ENCODE peak calls at places on chromosomes 6 and 20, in ten cellular contexts. One of them, this sample, is unnamed.

GRCh38 chr6:105601541-105602174 is 198.8 kb upstream of the PREP start:
- DNase-seq in pulmonary artery endothelial cell: no peak
- DNase-seq in cardiac muscle cell: no peak
- DNase-seq in iPS-NIHi11: no peak
- DNase-seq in posterior vena cava: peak; percentile 85
- DNase-seq in colonic mucosa: peak; percentile 44
- DNase-seq in activated naive CD4-positive, alpha-beta T cell treated with anti-CD3 and anti-CD28 coated beads, Interleukin-2, amount 10 ng/mL, durations not matched to agents 7 days and 5 days: no peak
- DNase-seq in endothelial cell: no peak
- DNase-seq in breast epithelium: peak; percentile 52
- DNase-seq in H4: peak; percentile 95
- DNase-seq in this sample: no peak

GRCh38 chr6:45200510-45200909 is 127.6 kb upstream of the RUNX2 start:
- DNase-seq in pulmonary artery endothelial cell: no peak
- DNase-seq in cardiac muscle cell: no peak
- DNase-seq in iPS-NIHi11: no peak
- DNase-seq in posterior vena cava: no peak
- DNase-seq in colonic mucosa: no peak
- DNase-seq in activated naive CD4-positive, alpha-beta T cell treated with anti-CD3 and anti-CD28 coated beads, Interleukin-2, amount 10 ng/mL, durations not matched to agents 7 days and 5 days: no peak
- DNase-seq in endothelial cell: no peak
- DNase-seq in breast epithelium: no peak
- DNase-seq in H4: no peak
- DNase-seq in this sample: no peak

GRCh38 chr20:21820045-21820444 is 114.6 kb downstream of the PAX1 start:
- DNase-seq in pulmonary artery endothelial cell: no peak
- DNase-seq in cardiac muscle cell: no peak
- DNase-seq in iPS-NIHi11: no peak
- DNase-seq in posterior vena cava: no peak
- DNase-seq in colonic mucosa: no peak
- DNase-seq in activated naive CD4-positive, alpha-beta T cell treated with anti-CD3 and anti-CD28 coated beads, Interleukin-2, amount 10 ng/mL, durations not matched to agents 7 days and 5 days: no peak
- DNase-seq in endothelial cell: no peak
- DNase-seq in breast epithelium: no peak
- DNase-seq in H4: no peak
- DNase-seq in this sample: no peak

GRCh38 chr20:38805502-38805957 is at the start of gene PPP1R16B:
- DNase-seq in pulmonary artery endothelial cell: no peak
- DNase-seq in cardiac muscle cell: peak; percentile 76
- DNase-seq in iPS-NIHi11: peak; percentile 82
- DNase-seq in posterior vena cava: peak; percentile 85
- DNase-seq in colonic mucosa: peak; percentile 38
- DNase-seq in activated naive CD4-positive, alpha-beta T cell treated with anti-CD3 and anti-CD28 coated beads, Interleukin-2, amount 10 ng/mL, durations not matched to agents 7 days and 5 days: peak; percentile 89
- DNase-seq in endothelial cell: peak; percentile 77
- DNase-seq in breast epithelium: no peak
- DNase-seq in H4: no peak
- DNase-seq in this sample: peak; percentile 80

GRCh38 chr6:137776256-137776655 is 90.8 kb upstream of the TNFAIP3 start:
- DNase-seq in pulmonary artery endothelial cell: no peak
- DNase-seq in cardiac muscle cell: no peak
- DNase-seq in iPS-NIHi11: no peak
- DNase-seq in posterior vena cava: no peak
- DNase-seq in colonic mucosa: no peak
- DNase-seq in activated naive CD4-positive, alpha-beta T cell treated with anti-CD3 and anti-CD28 coated beads, Interleukin-2, amount 10 ng/mL, durations not matched to agents 7 days and 5 days: no peak
- DNase-seq in endothelial cell: no peak
- DNase-seq in breast epithelium: no peak
- DNase-seq in H4: no peak
- DNase-seq in this sample: no peak

GRCh38 chr20:62936996-62937352 is 973 bp upstream of the GID8 start:
- DNase-seq in pulmonary artery endothelial cell: no peak
- DNase-seq in cardiac muscle cell: no peak
- DNase-seq in iPS-NIHi11: no peak
- DNase-seq in posterior vena cava: no peak
- DNase-seq in colonic mucosa: no peak
- DNase-seq in activated naive CD4-positive, alpha-beta T cell treated with anti-CD3 and anti-CD28 coated beads, Interleukin-2, amount 10 ng/mL, durations not matched to agents 7 days and 5 days: no peak
- DNase-seq in endothelial cell: no peak
- DNase-seq in breast epithelium: no peak
- DNase-seq in H4: no peak
- DNase-seq in this sample: no peak

GRCh38 chr6:163900570-163900969 is 486.1 kb downstream of the QKI start:
- DNase-seq in pulmonary artery endothelial cell: no peak
- DNase-seq in cardiac muscle cell: no peak
- DNase-seq in iPS-NIHi11: no peak
- DNase-seq in posterior vena cava: no peak
- DNase-seq in colonic mucosa: no peak
- DNase-seq in activated naive CD4-positive, alpha-beta T cell treated with anti-CD3 and anti-CD28 coated beads, Interleukin-2, amount 10 ng/mL, durations not matched to agents 7 days and 5 days: no peak
- DNase-seq in endothelial cell: no peak
- DNase-seq in breast epithelium: no peak
- DNase-seq in H4: no peak
- DNase-seq in this sample: no peak

GRCh38 chr6:54238407-54238806 is 69.8 kb upstream of the TINAG start:
- DNase-seq in pulmonary artery endothelial cell: peak; percentile 60
- DNase-seq in cardiac muscle cell: peak; percentile 23
- DNase-seq in iPS-NIHi11: no peak
- DNase-seq in posterior vena cava: no peak
- DNase-seq in colonic mucosa: no peak
- DNase-seq in activated naive CD4-positive, alpha-beta T cell treated with anti-CD3 and anti-CD28 coated beads, Interleukin-2, amount 10 ng/mL, durations not matched to agents 7 days and 5 days: no peak
- DNase-seq in endothelial cell: no peak
- DNase-seq in breast epithelium: no peak
- DNase-seq in H4: no peak
- DNase-seq in this sample: no peak

GRCh38 chr6:114559419-114559818 is 216.6 kb upstream of the HS3ST5 start:
- DNase-seq in pulmonary artery endothelial cell: no peak
- DNase-seq in cardiac muscle cell: no peak
- DNase-seq in iPS-NIHi11: no peak
- DNase-seq in posterior vena cava: no peak
- DNase-seq in colonic mucosa: no peak
- DNase-seq in activated naive CD4-positive, alpha-beta T cell treated with anti-CD3 and anti-CD28 coated beads, Interleukin-2, amount 10 ng/mL, durations not matched to agents 7 days and 5 days: no peak
- DNase-seq in endothelial cell: no peak
- DNase-seq in breast epithelium: no peak
- DNase-seq in H4: no peak
- DNase-seq in this sample: no peak

GRCh38 chr6:169917153-169917552 is 165.7 kb downstream of the ERMARD start:
- DNase-seq in pulmonary artery endothelial cell: no peak
- DNase-seq in cardiac muscle cell: no peak
- DNase-seq in iPS-NIHi11: no peak
- DNase-seq in posterior vena cava: no peak
- DNase-seq in colonic mucosa: no peak
- DNase-seq in activated naive CD4-positive, alpha-beta T cell treated with anti-CD3 and anti-CD28 coated beads, Interleukin-2, amount 10 ng/mL, durations not matched to agents 7 days and 5 days: no peak
- DNase-seq in endothelial cell: no peak
- DNase-seq in breast epithelium: no peak
- DNase-seq in H4: no peak
- DNase-seq in this sample: no peak

GRCh38 chr6:75386050-75386770 is 101.6 kb upstream of the TMEM30A start:
- DNase-seq in pulmonary artery endothelial cell: no peak
- DNase-seq in cardiac muscle cell: no peak
- DNase-seq in iPS-NIHi11: no peak
- DNase-seq in posterior vena cava: no peak
- DNase-seq in colonic mucosa: no peak
- DNase-seq in activated naive CD4-positive, alpha-beta T cell treated with anti-CD3 and anti-CD28 coated beads, Interleukin-2, amount 10 ng/mL, durations not matched to agents 7 days and 5 days: no peak
- DNase-seq in endothelial cell: no peak
- DNase-seq in breast epithelium: no peak
- DNase-seq in H4: no peak
- DNase-seq in this sample: no peak

GRCh38 chr6:170101281-170102035 is 189.4 kb downstream of the DLL1 start:
- DNase-seq in pulmonary artery endothelial cell: no peak
- DNase-seq in cardiac muscle cell: no peak
- DNase-seq in iPS-NIHi11: peak; percentile 15
- DNase-seq in posterior vena cava: peak; percentile 67
- DNase-seq in colonic mucosa: no peak
- DNase-seq in activated naive CD4-positive, alpha-beta T cell treated with anti-CD3 and anti-CD28 coated beads, Interleukin-2, amount 10 ng/mL, durations not matched to agents 7 days and 5 days: peak; percentile 13
- DNase-seq in endothelial cell: peak; percentile 1
- DNase-seq in breast epithelium: peak; percentile 48
- DNase-seq in H4: no peak
- DNase-seq in this sample: no peak

GRCh38 chr6:4450237-4450636 is 314.9 kb upstream of the ECI2 start:
- DNase-seq in pulmonary artery endothelial cell: no peak
- DNase-seq in cardiac muscle cell: no peak
- DNase-seq in iPS-NIHi11: no peak
- DNase-seq in posterior vena cava: no peak
- DNase-seq in colonic mucosa: no peak
- DNase-seq in activated naive CD4-positive, alpha-beta T cell treated with anti-CD3 and anti-CD28 coated beads, Interleukin-2, amount 10 ng/mL, durations not matched to agents 7 days and 5 days: no peak
- DNase-seq in endothelial cell: no peak
- DNase-seq in breast epithelium: no peak
- DNase-seq in H4: no peak
- DNase-seq in this sample: no peak

GRCh38 chr20:32282461-32282860 is 5.0 kb downstream of the KIF3B start:
- DNase-seq in pulmonary artery endothelial cell: no peak
- DNase-seq in cardiac muscle cell: no peak
- DNase-seq in iPS-NIHi11: no peak
- DNase-seq in posterior vena cava: no peak
- DNase-seq in colonic mucosa: no peak
- DNase-seq in activated naive CD4-positive, alpha-beta T cell treated with anti-CD3 and anti-CD28 coated beads, Interleukin-2, amount 10 ng/mL, durations not matched to agents 7 days and 5 days: no peak
- DNase-seq in endothelial cell: no peak
- DNase-seq in breast epithelium: no peak
- DNase-seq in H4: no peak
- DNase-seq in this sample: no peak

GRCh38 chr6:31729979-31730630 is 1.0 kb upstream of the DDAH2 start:
- DNase-seq in pulmonary artery endothelial cell: peak; percentile 80
- DNase-seq in cardiac muscle cell: peak; percentile 97
- DNase-seq in iPS-NIHi11: peak; percentile 88
- DNase-seq in posterior vena cava: peak; percentile 97
- DNase-seq in colonic mucosa: peak; percentile 92
- DNase-seq in activated naive CD4-positive, alpha-beta T cell treated with anti-CD3 and anti-CD28 coated beads, Interleukin-2, amount 10 ng/mL, durations not matched to agents 7 days and 5 days: peak; percentile 74
- DNase-seq in endothelial cell: peak; percentile 92
- DNase-seq in breast epithelium: peak; percentile 73
- DNase-seq in H4: peak; percentile 78
- DNase-seq in this sample: peak; percentile 62

GRCh38 chr20:45407067-45407745 is 883 bp upstream of the DBNDD2 start:
- DNase-seq in pulmonary artery endothelial cell: no peak
- DNase-seq in cardiac muscle cell: peak; percentile 82
- DNase-seq in iPS-NIHi11: peak; percentile 66
- DNase-seq in posterior vena cava: peak; percentile 90
- DNase-seq in colonic mucosa: peak; percentile 59
- DNase-seq in activated naive CD4-positive, alpha-beta T cell treated with anti-CD3 and anti-CD28 coated beads, Interleukin-2, amount 10 ng/mL, durations not matched to agents 7 days and 5 days: no peak
- DNase-seq in endothelial cell: peak; percentile 30
- DNase-seq in breast epithelium: no peak
- DNase-seq in H4: no peak
- DNase-seq in this sample: no peak

GRCh38 chr6:3949531-3949930 is 100.4 kb downstream of the FAM50B start:
- DNase-seq in pulmonary artery endothelial cell: no peak
- DNase-seq in cardiac muscle cell: no peak
- DNase-seq in iPS-NIHi11: no peak
- DNase-seq in posterior vena cava: no peak
- DNase-seq in colonic mucosa: no peak
- DNase-seq in activated naive CD4-positive, alpha-beta T cell treated with anti-CD3 and anti-CD28 coated beads, Interleukin-2, amount 10 ng/mL, durations not matched to agents 7 days and 5 days: no peak
- DNase-seq in endothelial cell: no peak
- DNase-seq in breast epithelium: no peak
- DNase-seq in H4: no peak
- DNase-seq in this sample: no peak

GRCh38 chr6:89412071-89413005 is at the start of gene RRAGD:
- DNase-seq in pulmonary artery endothelial cell: no peak
- DNase-seq in cardiac muscle cell: peak; percentile 87
- DNase-seq in iPS-NIHi11: peak; percentile 82
- DNase-seq in posterior vena cava: peak; percentile 92
- DNase-seq in colonic mucosa: peak; percentile 74
- DNase-seq in activated naive CD4-positive, alpha-beta T cell treated with anti-CD3 and anti-CD28 coated beads, Interleukin-2, amount 10 ng/mL, durations not matched to agents 7 days and 5 days: peak; percentile 77
- DNase-seq in endothelial cell: peak; percentile 30
- DNase-seq in breast epithelium: peak; percentile 63
- DNase-seq in H4: peak; percentile 25
- DNase-seq in this sample: peak; percentile 16

GRCh38 chr6:125534430-125535263 is 214.8 kb upstream of the HEY2 start:
- DNase-seq in pulmonary artery endothelial cell: no peak
- DNase-seq in cardiac muscle cell: no peak
- DNase-seq in iPS-NIHi11: no peak
- DNase-seq in posterior vena cava: no peak
- DNase-seq in colonic mucosa: no peak
- DNase-seq in activated naive CD4-positive, alpha-beta T cell treated with anti-CD3 and anti-CD28 coated beads, Interleukin-2, amount 10 ng/mL, durations not matched to agents 7 days and 5 days: no peak
- DNase-seq in endothelial cell: no peak
- DNase-seq in breast epithelium: no peak
- DNase-seq in H4: no peak
- DNase-seq in this sample: no peak

GRCh38 chr20:45752747-45753146 is 30.6 kb downstream of the SPINT4 start:
- DNase-seq in pulmonary artery endothelial cell: no peak
- DNase-seq in cardiac muscle cell: no peak
- DNase-seq in iPS-NIHi11: no peak
- DNase-seq in posterior vena cava: no peak
- DNase-seq in colonic mucosa: no peak
- DNase-seq in activated naive CD4-positive, alpha-beta T cell treated with anti-CD3 and anti-CD28 coated beads, Interleukin-2, amount 10 ng/mL, durations not matched to agents 7 days and 5 days: no peak
- DNase-seq in endothelial cell: no peak
- DNase-seq in breast epithelium: no peak
- DNase-seq in H4: peak; percentile 11
- DNase-seq in this sample: no peak

GRCh38 chr20:19077370-19078220 is 134.8 kb upstream of the SLC24A3 start:
- DNase-seq in pulmonary artery endothelial cell: no peak
- DNase-seq in cardiac muscle cell: no peak
- DNase-seq in iPS-NIHi11: no peak
- DNase-seq in posterior vena cava: no peak
- DNase-seq in colonic mucosa: peak; percentile 10
- DNase-seq in activated naive CD4-positive, alpha-beta T cell treated with anti-CD3 and anti-CD28 coated beads, Interleukin-2, amount 10 ng/mL, durations not matched to agents 7 days and 5 days: no peak
- DNase-seq in endothelial cell: no peak
- DNase-seq in breast epithelium: no peak
- DNase-seq in H4: no peak
- DNase-seq in this sample: no peak

GRCh38 chr6:106005013-106005412 is 81.1 kb upstream of the PRDM1 start:
- DNase-seq in pulmonary artery endothelial cell: no peak
- DNase-seq in cardiac muscle cell: no peak
- DNase-seq in iPS-NIHi11: no peak
- DNase-seq in posterior vena cava: no peak
- DNase-seq in colonic mucosa: no peak
- DNase-seq in activated naive CD4-positive, alpha-beta T cell treated with anti-CD3 and anti-CD28 coated beads, Interleukin-2, amount 10 ng/mL, durations not matched to agents 7 days and 5 days: no peak
- DNase-seq in endothelial cell: no peak
- DNase-seq in breast epithelium: no peak
- DNase-seq in H4: no peak
- DNase-seq in this sample: no peak

GRCh38 chr6:156421933-156422332 is 355.2 kb upstream of the ARID1B start:
- DNase-seq in pulmonary artery endothelial cell: no peak
- DNase-seq in cardiac muscle cell: no peak
- DNase-seq in iPS-NIHi11: no peak
- DNase-seq in posterior vena cava: no peak
- DNase-seq in colonic mucosa: no peak
- DNase-seq in activated naive CD4-positive, alpha-beta T cell treated with anti-CD3 and anti-CD28 coated beads, Interleukin-2, amount 10 ng/mL, durations not matched to agents 7 days and 5 days: no peak
- DNase-seq in endothelial cell: no peak
- DNase-seq in breast epithelium: no peak
- DNase-seq in H4: no peak
- DNase-seq in this sample: no peak

GRCh38 chr20:62448038-62448437 is 20.7 kb upstream of the RBBP8NL start:
- DNase-seq in pulmonary artery endothelial cell: no peak
- DNase-seq in cardiac muscle cell: no peak
- DNase-seq in iPS-NIHi11: no peak
- DNase-seq in posterior vena cava: no peak
- DNase-seq in colonic mucosa: no peak
- DNase-seq in activated naive CD4-positive, alpha-beta T cell treated with anti-CD3 and anti-CD28 coated beads, Interleukin-2, amount 10 ng/mL, durations not matched to agents 7 days and 5 days: no peak
- DNase-seq in endothelial cell: no peak
- DNase-seq in breast epithelium: no peak
- DNase-seq in H4: no peak
- DNase-seq in this sample: no peak

GRCh38 chr6:91376686-91377085 is 789.8 kb upstream of the MAP3K7 start:
- DNase-seq in pulmonary artery endothelial cell: no peak
- DNase-seq in cardiac muscle cell: no peak
- DNase-seq in iPS-NIHi11: peak; percentile 7
- DNase-seq in posterior vena cava: no peak
- DNase-seq in colonic mucosa: peak; percentile 27
- DNase-seq in activated naive CD4-positive, alpha-beta T cell treated with anti-CD3 and anti-CD28 coated beads, Interleukin-2, amount 10 ng/mL, durations not matched to agents 7 days and 5 days: no peak
- DNase-seq in endothelial cell: no peak
- DNase-seq in breast epithelium: no peak
- DNase-seq in H4: no peak
- DNase-seq in this sample: no peak

This sample was measured in activated gamma-delta T cell treated with Interleukin-2 at 50 U/mL for 16 hours.